ENCODE peak calls at places on chromosomes 7 and 10, in seven cellular contexts. Z is ACHN; M is activated CD4-positive, alpha-beta T cell treated with anti-CD3 and anti-CD28 coated beads for 1 hour; T is mucosa of gallbladder; P is head of caudate nucleus; J is kidney epithelial cell; V is fibroblast of villous mesenchyme. D is an unnamed sample.

GRCh38 chr7:26202019-26202985 is 757 bp downstream of the CBX3 start:
- DNase-seq in M (peak; percentile 48), Z (peak; percentile 60), V (no peak), T (peak; percentile 41), P (peak; percentile 81), J (no peak), D (peak; percentile 65)

GRCh38 chr7:42550706-42551470 is 313.9 kb upstream of the GLI3 start:
- DNase-seq in V (no peak), Z (no peak), T (no peak), M (no peak), P (no peak), J (no peak), D (no peak)

GRCh38 chr7:92650391-92650790 is 60.2 kb upstream of the FAM133B start:
- DNase-seq in P (no peak), T (no peak), J (no peak), V (no peak), Z (no peak), M (no peak), D (no peak)

GRCh38 chr10:34859170-34859569 is 44.1 kb upstream of the PARD3 start:
- DNase-seq in P (no peak), M (no peak), T (no peak), V (peak; percentile 6), J (no peak), Z (no peak), D (no peak)

GRCh38 chr10:97792058-97792721 is 20.4 kb upstream of the SFRP5 start:
- DNase-seq in P (peak; percentile 89), M (peak; percentile 55), V (peak; percentile 47), Z (peak; percentile 70), T (peak; percentile 63), J (no peak), D (peak; percentile 55)

GRCh38 chr10:69839696-69840345 is 38.1 kb downstream of the COL13A1 start:
- DNase-seq in J (no peak), V (peak; percentile 49), M (no peak), T (no peak), Z (peak; percentile 90), P (no peak), D (no peak)

GRCh38 chr7:119270045-119270464 is 1002.9 kb upstream of the KCND2 start:
- DNase-seq in M (no peak), Z (peak; percentile 84), T (peak; percentile 54), V (peak; percentile 74), J (peak; percentile 31), P (peak; percentile 84), D (peak; percentile 45)

GRCh38 chr7:80361948-80362347 is 149.9 kb downstream of the GNAT3 start:
- DNase-seq in P (no peak), V (no peak), Z (no peak), T (no peak), J (no peak), M (no peak), D (no peak)

GRCh38 chr7:100156331-100157068 is 2.0 kb downstream of the TRAPPC14 start:
- DNase-seq in Z (no peak), M (no peak), V (no peak), P (no peak), J (no peak), T (no peak), D (peak; percentile 68)

GRCh38 chr7:139254728-139255127 is 23.7 kb downstream of the UBN2 start:
- DNase-seq in V (no peak), J (no peak), M (no peak), Z (no peak), P (no peak), T (no peak), D (no peak)

GRCh38 chr10:22740180-22740579 is 25.8 kb upstream of the PIP4K2A start:
- DNase-seq in M (no peak), J (no peak), V (no peak), T (no peak), Z (no peak), P (no peak), D (no peak)

GRCh38 chr7:157739056-157739455 is 402.3 kb downstream of the DNAJB6 start:
- DNase-seq in M (no peak), T (no peak), V (no peak), P (no peak), Z (no peak), J (no peak), D (no peak)

GRCh38 chr10:21920633-21921032 is 82.9 kb downstream of the DNAJC1 start:
- DNase-seq in V (no peak), J (no peak), Z (no peak), T (no peak), P (no peak), M (no peak), D (no peak)